ENCODE peak calls at places on chromosome 22, in six cellular contexts. One of them, this sample, is unnamed.

GRCh38 chr22:17931400-17931825 is 92.9 kb downstream of the MICAL3 start:
- DNase-seq in A549: no peak
- DNase-seq in foreskin fibroblast: no peak
- DNase-seq in choroid plexus epithelial cell: no peak
- DNase-seq in transverse colon: peak
- DNase-seq in astrocyte of the spinal cord: no peak
- DNase-seq in this sample: no peak

GRCh38 chr22:47374901-47375575 is 612.6 kb downstream of the TBC1D22A start:
- DNase-seq in A549: no peak
- DNase-seq in foreskin fibroblast: no peak
- DNase-seq in choroid plexus epithelial cell: no peak
- DNase-seq in transverse colon: no peak
- DNase-seq in astrocyte of the spinal cord: no peak
- DNase-seq in this sample: no peak

GRCh38 chr22:37913233-37913721 is 7.2 kb downstream of the MICALL1 start:
- DNase-seq in A549: no peak
- DNase-seq in foreskin fibroblast: no peak
- DNase-seq in choroid plexus epithelial cell: no peak
- DNase-seq in transverse colon: no peak
- DNase-seq in astrocyte of the spinal cord: no peak
- DNase-seq in this sample: no peak

GRCh38 chr22:43094551-43094950 is 5.4 kb upstream of the TTLL1 start:
- DNase-seq in A549: no peak
- DNase-seq in foreskin fibroblast: no peak
- DNase-seq in choroid plexus epithelial cell: no peak
- DNase-seq in transverse colon: no peak
- DNase-seq in astrocyte of the spinal cord: no peak
- DNase-seq in this sample: no peak

GRCh38 chr22:29782061-29782845 is 15.1 kb downstream of the UQCR10 start:
- DNase-seq in A549: no peak
- DNase-seq in foreskin fibroblast: no peak
- DNase-seq in choroid plexus epithelial cell: peak
- DNase-seq in transverse colon: peak
- DNase-seq in astrocyte of the spinal cord: no peak
- DNase-seq in this sample: peak

GRCh38 chr22:28627791-28628190 is 51.8 kb downstream of the TTC28 start:
- DNase-seq in A549: no peak
- DNase-seq in foreskin fibroblast: no peak
- DNase-seq in choroid plexus epithelial cell: peak
- DNase-seq in transverse colon: no peak
- DNase-seq in astrocyte of the spinal cord: no peak
- DNase-seq in this sample: peak

GRCh38 chr22:45435544-45436139 is 22.1 kb downstream of the RIBC2 start:
- DNase-seq in A549: peak
- DNase-seq in foreskin fibroblast: peak
- DNase-seq in choroid plexus epithelial cell: peak
- DNase-seq in transverse colon: peak
- DNase-seq in astrocyte of the spinal cord: peak
- DNase-seq in this sample: peak

GRCh38 chr22:42509548-42509947 is 10.0 kb downstream of the RRP7A start:
- DNase-seq in A549: no peak
- DNase-seq in foreskin fibroblast: no peak
- DNase-seq in choroid plexus epithelial cell: no peak
- DNase-seq in transverse colon: no peak
- DNase-seq in astrocyte of the spinal cord: no peak
- DNase-seq in this sample: no peak

GRCh38 chr22:45807156-45807915 is 135.7 kb downstream of the ATXN10 start:
- DNase-seq in A549: no peak
- DNase-seq in foreskin fibroblast: no peak
- DNase-seq in choroid plexus epithelial cell: peak
- DNase-seq in transverse colon: no peak
- DNase-seq in astrocyte of the spinal cord: peak
- DNase-seq in this sample: no peak

GRCh38 chr22:46604306-46604690 is 15.9 kb upstream of the GRAMD4 start:
- DNase-seq in A549: no peak
- DNase-seq in foreskin fibroblast: no peak
- DNase-seq in choroid plexus epithelial cell: peak
- DNase-seq in transverse colon: peak
- DNase-seq in astrocyte of the spinal cord: no peak
- DNase-seq in this sample: no peak

GRCh38 chr22:25494774-25495173 is 69.7 kb upstream of the GRK3 start:
- DNase-seq in A549: no peak
- DNase-seq in foreskin fibroblast: no peak
- DNase-seq in choroid plexus epithelial cell: no peak
- DNase-seq in transverse colon: no peak
- DNase-seq in astrocyte of the spinal cord: no peak
- DNase-seq in this sample: no peak

GRCh38 chr22:30021881-30022619 is 58.2 kb upstream of the HORMAD2 start:
- DNase-seq in A549: no peak
- DNase-seq in foreskin fibroblast: no peak
- DNase-seq in choroid plexus epithelial cell: no peak
- DNase-seq in transverse colon: no peak
- DNase-seq in astrocyte of the spinal cord: no peak
- DNase-seq in this sample: no peak

GRCh38 chr22:27846910-27847309 is 45.4 kb upstream of the MN1 start:
- DNase-seq in A549: no peak
- DNase-seq in foreskin fibroblast: no peak
- DNase-seq in choroid plexus epithelial cell: no peak
- DNase-seq in transverse colon: no peak
- DNase-seq in astrocyte of the spinal cord: no peak
- DNase-seq in this sample: no peak

GRCh38 chr22:31569126-31569525 is 72.8 kb downstream of the SFI1 start:
- DNase-seq in A549: no peak
- DNase-seq in foreskin fibroblast: no peak
- DNase-seq in choroid plexus epithelial cell: peak
- DNase-seq in transverse colon: no peak
- DNase-seq in astrocyte of the spinal cord: no peak
- DNase-seq in this sample: no peak

GRCh38 chr22:39738746-39739145 is 154.8 kb downstream of the ENTHD1 start:
- DNase-seq in A549: no peak
- DNase-seq in foreskin fibroblast: peak
- DNase-seq in choroid plexus epithelial cell: peak
- DNase-seq in transverse colon: no peak
- DNase-seq in astrocyte of the spinal cord: no peak
- DNase-seq in this sample: peak

GRCh38 chr22:20083157-20083890 is 3.3 kb downstream of the DGCR8 start:
- DNase-seq in A549: no peak
- DNase-seq in foreskin fibroblast: no peak
- DNase-seq in choroid plexus epithelial cell: peak
- DNase-seq in transverse colon: no peak
- DNase-seq in astrocyte of the spinal cord: no peak
- DNase-seq in this sample: no peak

GRCh38 chr22:38348751-38349496 is 31.7 kb upstream of the CSNK1E start:
- DNase-seq in A549: no peak
- DNase-seq in foreskin fibroblast: no peak
- DNase-seq in choroid plexus epithelial cell: no peak
- DNase-seq in transverse colon: no peak
- DNase-seq in astrocyte of the spinal cord: no peak
- DNase-seq in this sample: no peak

GRCh38 chr22:22124374-22124773 is 120.2 kb upstream of the VPREB1 start:
- DNase-seq in A549: no peak
- DNase-seq in foreskin fibroblast: no peak
- DNase-seq in choroid plexus epithelial cell: no peak
- DNase-seq in transverse colon: no peak
- DNase-seq in astrocyte of the spinal cord: no peak
- DNase-seq in this sample: no peak
- H3K4me3 ChIP-seq in A549: no peak
- H3K4me3 ChIP-seq in foreskin fibroblast: no peak
- H3K4me3 ChIP-seq in choroid plexus epithelial cell: no peak
- H3K4me3 ChIP-seq in transverse colon: no peak
- H3K4me3 ChIP-seq in astrocyte of the spinal cord: no peak
- H3K4me3 ChIP-seq in this sample: no peak

GRCh38 chr22:33922268-33922667 is 2.0 kb upstream of the LARGE1 start:
- DNase-seq in A549: no peak
- DNase-seq in foreskin fibroblast: no peak
- DNase-seq in choroid plexus epithelial cell: peak
- DNase-seq in transverse colon: peak
- DNase-seq in astrocyte of the spinal cord: no peak
- DNase-seq in this sample: peak
- TF ChIP-seq CTCF in A549: no peak
- TF ChIP-seq CTCF in foreskin fibroblast: no peak
- TF ChIP-seq CTCF in choroid plexus epithelial cell: no peak
- TF ChIP-seq CTCF in transverse colon: no peak
- TF ChIP-seq CTCF in astrocyte of the spinal cord: no peak
- TF ChIP-seq CTCF in this sample: no peak

GRCh38 chr22:36387664-36387913 is 178 bp downstream of the MYH9 start:
- DNase-seq in A549: no peak
- DNase-seq in foreskin fibroblast: no peak
- DNase-seq in choroid plexus epithelial cell: no peak
- DNase-seq in transverse colon: no peak
- DNase-seq in astrocyte of the spinal cord: no peak
- DNase-seq in this sample: no peak
- H3K4me3 ChIP-seq in A549: peak
- H3K4me3 ChIP-seq in foreskin fibroblast: peak
- H3K4me3 ChIP-seq in choroid plexus epithelial cell: peak
- H3K4me3 ChIP-seq in transverse colon: peak
- H3K4me3 ChIP-seq in astrocyte of the spinal cord: peak
- H3K4me3 ChIP-seq in this sample: peak

GRCh38 chr22:35656284-35656752 is 8.1 kb downstream of the APOL6 start:
- DNase-seq in A549: no peak
- DNase-seq in foreskin fibroblast: no peak
- DNase-seq in choroid plexus epithelial cell: peak
- DNase-seq in transverse colon: no peak
- DNase-seq in astrocyte of the spinal cord: no peak
- DNase-seq in this sample: no peak
- TF ChIP-seq CTCF in A549: no peak
- TF ChIP-seq CTCF in foreskin fibroblast: no peak
- TF ChIP-seq CTCF in choroid plexus epithelial cell: no peak
- TF ChIP-seq CTCF in transverse colon: no peak
- TF ChIP-seq CTCF in astrocyte of the spinal cord: no peak
- TF ChIP-seq CTCF in this sample: no peak

GRCh38 chr22:23062616-23063538 is 7.4 kb upstream of the GNAZ start:
- DNase-seq in A549: no peak
- DNase-seq in foreskin fibroblast: no peak
- DNase-seq in choroid plexus epithelial cell: no peak
- DNase-seq in transverse colon: no peak
- DNase-seq in astrocyte of the spinal cord: no peak
- DNase-seq in this sample: no peak
- H3K4me3 ChIP-seq in A549: no peak
- H3K4me3 ChIP-seq in foreskin fibroblast: no peak
- H3K4me3 ChIP-seq in choroid plexus epithelial cell: no peak
- H3K4me3 ChIP-seq in transverse colon: no peak
- H3K4me3 ChIP-seq in astrocyte of the spinal cord: no peak
- H3K4me3 ChIP-seq in this sample: no peak